ENCODE peak calls at places on chromosomes 7 and 10, in five cellular contexts. V is H9, K is neuronal stem cell, J is H1, P is mesenchymal stem cell. G is an unnamed sample.

GRCh38 chr7:134414109-134414508 is 44.8 kb downstream of the AKR1B1 start:
- DNase-seq in J (no peak), V (no peak), K (no peak), P (no peak), G (no peak)

GRCh38 chr7:95511716-95512260 is 26.0 kb downstream of the ASB4 start:
- DNase-seq in J (no peak), V (peak), P (peak), K (peak), G (peak)

GRCh38 chr10:88110822-88111221 is 247.4 kb downstream of the PTEN start:
- DNase-seq in P (peak), K (no peak), J (no peak), V (no peak), G (no peak)

GRCh38 chr7:127955051-127955531 is 76.1 kb downstream of the LRRC4 start:
- DNase-seq in V (no peak), K (no peak), P (no peak), J (no peak), G (no peak)

GRCh38 chr7:40316176-40316575 is 181.4 kb downstream of the SUGCT start:
- DNase-seq in P (no peak), J (no peak), V (no peak), K (no peak), G (no peak)

GRCh38 chr7:25456467-25457171 is 228.3 kb upstream of the NPVF start:
- DNase-seq in P (peak), V (no peak), J (no peak), K (no peak), G (no peak)

GRCh38 chr10:124461642-124462347 is at the start of gene LHPP:
- DNase-seq in J (no peak), P (peak), K (peak), V (peak), G (peak)

GRCh38 chr7:6160191-6160623 is 112.2 kb downstream of the CYTH3 start:
- DNase-seq in J (no peak), K (peak), P (peak), V (peak), G (peak)

GRCh38 chr10:103847909-103848468 is 7.4 kb downstream of the SH3PXD2A start:
- DNase-seq in K (no peak), P (no peak), J (no peak), V (peak), G (no peak)

GRCh38 chr10:129387258-129387525 is 79.8 kb upstream of the MGMT start:
- DNase-seq in V (no peak), J (no peak), P (no peak), K (no peak), G (no peak)

GRCh38 chr10:124721295-124722052 is 22.7 kb downstream of the FAM53B start:
- DNase-seq in P (no peak), J (no peak), V (no peak), K (no peak), G (no peak)

GRCh38 chr7:98034044-98035035 is 44.3 kb upstream of the OCM2 start:
- DNase-seq in V (peak), P (no peak), K (no peak), J (no peak), G (peak)

GRCh38 chr7:44272981-44273380 is 52.4 kb downstream of the CAMK2B start:
- DNase-seq in P (no peak), V (no peak), J (no peak), K (no peak), G (no peak)

GRCh38 chr7:74240482-74240881 is 13.7 kb downstream of the RFC2 start:
- DNase-seq in P (no peak), K (no peak), J (no peak), V (no peak), G (no peak)

GRCh38 chr7:3922175-3922635 is 621.2 kb downstream of the SDK1 start:
- DNase-seq in J (peak), V (peak), P (peak), K (peak), G (peak)

GRCh38 chr7:12161146-12161545 is 49.9 kb upstream of the TMEM106B start:
- DNase-seq in V (no peak), J (no peak), K (no peak), P (no peak), G (no peak)

DNA sequence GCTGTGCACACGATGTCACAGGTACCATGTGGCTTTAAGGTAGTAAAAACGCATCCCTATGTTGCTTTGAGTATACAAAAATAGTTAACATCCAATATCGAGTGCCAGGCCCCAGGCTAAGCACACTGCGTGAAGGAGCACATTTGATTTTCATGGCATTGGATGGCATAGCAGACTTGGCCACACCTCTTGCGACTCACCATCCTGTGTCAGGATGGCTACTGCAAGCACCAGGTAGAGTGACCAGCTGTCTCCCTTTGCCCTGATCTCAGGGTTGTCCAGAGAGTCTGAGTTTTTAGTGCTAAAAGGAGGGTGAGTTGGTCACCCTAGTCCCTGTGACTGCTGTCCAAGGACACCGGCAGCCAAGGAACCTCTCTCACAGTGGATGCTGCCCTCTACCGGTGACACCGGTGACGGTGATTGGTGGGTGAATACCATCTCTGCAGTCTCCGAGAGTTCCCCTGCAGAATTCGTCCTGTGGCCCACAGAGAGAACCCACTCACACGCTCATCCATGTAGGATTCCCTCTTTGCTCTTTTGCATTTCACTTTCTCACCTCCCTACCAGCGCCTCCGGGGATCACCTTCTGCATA is 76.1 kb downstream of the BICC1 start:
- DNase-seq in V (peak), K (no peak), J (no peak), P (no peak), G (no peak)
- H2BK12ac ChIP-seq in V (no peak), K (no peak), J (no peak), P (peak), G (no peak)

DNA sequence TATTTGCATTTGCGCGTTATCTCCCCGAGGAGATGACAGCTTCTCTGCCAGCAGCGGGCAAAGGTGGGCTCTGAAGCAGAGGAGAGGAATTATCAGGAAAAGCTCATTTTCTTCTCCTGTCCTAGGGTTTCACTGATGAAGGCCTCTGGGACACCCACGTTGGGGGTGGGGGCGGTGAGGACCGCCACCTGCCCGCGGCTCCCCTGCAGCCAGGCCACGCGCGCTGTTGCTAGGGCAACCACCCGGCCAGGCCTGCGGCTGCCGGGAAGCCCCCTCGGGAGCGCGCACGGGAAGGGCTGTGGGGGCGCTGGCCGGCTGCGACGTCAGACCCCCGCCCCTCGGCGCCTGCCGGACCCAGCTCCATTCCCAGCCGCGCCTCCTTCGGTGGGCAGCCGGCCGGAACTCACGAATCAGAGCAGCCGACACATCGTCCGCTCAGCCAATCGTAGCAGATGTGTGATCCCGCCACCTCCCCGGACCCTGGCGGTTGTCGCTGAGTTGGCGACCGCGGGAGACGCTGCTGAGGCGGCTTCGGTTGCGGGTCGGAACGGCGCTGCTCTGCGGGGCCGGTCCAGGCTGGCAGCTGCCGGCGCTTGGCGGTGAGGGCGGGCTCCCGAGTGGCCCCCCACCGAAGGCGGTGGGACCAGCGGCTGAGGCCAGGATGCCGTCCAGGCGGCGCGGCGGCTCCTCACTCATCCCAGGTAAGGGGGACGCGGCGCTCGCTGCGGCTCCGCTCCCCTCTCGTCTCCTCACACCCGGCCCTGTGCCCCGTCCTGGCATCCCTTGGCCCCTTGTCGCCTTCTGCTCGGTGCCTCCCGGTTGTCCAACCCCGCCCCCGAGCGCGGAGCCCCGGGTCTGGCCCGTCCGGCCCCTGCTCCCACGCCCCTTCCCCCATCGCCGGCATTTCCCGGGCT is at the start of gene TPST1:
- DNase-seq in P (peak), V (peak), J (peak), K (peak), G (peak)
- H3K18ac ChIP-seq in P (peak), V (peak), J (peak), K (peak), G (peak)

DNA sequence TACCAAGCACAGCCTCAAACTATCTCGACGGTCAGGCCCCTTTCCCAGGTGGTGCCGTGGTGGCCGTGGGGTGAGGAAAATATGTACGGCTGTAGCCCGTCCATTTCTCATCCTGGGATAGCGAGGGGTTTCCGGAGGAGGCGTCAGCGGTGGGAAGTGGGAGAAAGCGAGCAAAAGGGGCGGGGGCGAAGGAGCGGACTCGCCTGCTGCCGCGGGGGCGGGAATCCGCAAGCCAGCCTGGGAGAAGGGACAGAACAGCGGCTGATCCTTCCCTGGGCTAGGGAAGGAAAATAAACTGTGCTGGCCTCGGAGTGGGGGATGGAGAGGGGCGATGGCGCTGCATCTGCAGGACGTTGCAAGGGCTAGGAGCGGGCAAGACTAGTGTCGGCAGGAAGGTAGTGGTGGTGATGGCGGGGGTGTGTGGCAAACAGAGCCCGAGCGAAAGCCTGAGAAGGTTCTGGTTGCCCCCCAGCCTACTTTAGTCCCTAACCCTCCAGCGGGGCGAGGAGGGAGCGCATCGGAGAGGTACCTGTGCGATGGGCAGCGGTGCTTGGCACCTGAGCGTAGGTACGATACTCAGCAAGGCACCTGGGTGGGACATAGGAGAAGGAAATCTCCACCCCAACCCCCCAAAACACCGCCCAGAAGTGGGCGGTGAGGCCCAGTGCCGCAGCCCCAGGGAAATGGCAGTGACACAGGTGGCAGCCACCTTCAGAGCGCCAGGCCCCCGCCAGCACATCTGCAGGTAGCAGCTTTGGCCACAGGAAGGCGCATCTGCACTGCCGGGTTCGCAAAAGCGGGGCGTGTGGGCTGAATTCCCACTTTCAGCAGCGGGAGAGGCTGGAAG is 49.9 kb upstream of the STEAP1B start:
- DNase-seq in J (peak), V (peak), K (peak), P (peak), G (peak)
- H2BK5ac ChIP-seq in J (peak), V (no peak), K (no peak), P (no peak), G (no peak)

GRCh38 chr7:148021507-148022045 is 569.0 kb upstream of the C7orf33 start:
- DNase-seq in V (peak), P (no peak), J (no peak), K (no peak), G (no peak)
- H2BK12ac ChIP-seq in V (no peak), P (no peak), J (peak), K (no peak), G (no peak)

DNA sequence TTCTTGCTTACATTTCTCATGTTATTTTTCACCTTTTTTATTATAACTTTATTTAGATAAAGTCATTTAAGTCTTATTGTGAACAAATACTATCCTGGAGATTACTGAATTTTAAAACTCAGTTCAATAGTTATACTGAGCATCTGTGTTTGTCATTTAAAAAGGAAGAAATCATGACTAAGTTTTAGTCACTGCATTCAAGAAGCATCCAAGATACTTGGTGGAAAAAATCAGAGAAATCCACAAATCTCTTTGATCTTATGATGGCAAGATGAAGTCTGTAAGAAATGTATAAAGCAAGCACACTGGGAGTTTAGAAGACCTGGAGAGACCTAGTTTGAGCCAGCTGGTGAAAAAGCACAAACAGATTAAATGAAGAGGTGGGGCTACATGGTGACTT is 529.8 kb upstream of the IGFBP3 start:
- DNase-seq in K (no peak), P (no peak), J (no peak), V (no peak), G (no peak)
- H3K18ac ChIP-seq in K (no peak), P (peak), J (no peak), V (no peak), G (no peak)